ENCODE peak calls at places on chromosomes 12 and 14, in four cellular contexts. G is WERI-Rb-1; Q is CD8-positive, alpha-beta T cell; N is left ventricle myocardium inferior. W is an unnamed sample. For H3K36me3, the result is how much of the 10 kb centered on the place peaks cover.

GRCh38 chr12:76311796-76312195 is 36.4 kb downstream of the BBS10 start:
- DNase-seq in Q (no peak), N (no peak), G (no peak), W (no peak)

GRCh38 chr12:53299101-53299453 is 418 bp upstream of the MYG1 start:
- DNase-seq in N (no peak), G (no peak), Q (no peak), W (no peak)

GRCh38 chr14:101480022-101480746 is 81.1 kb upstream of the DIO3 start:
- DNase-seq in G (peak), Q (no peak), N (no peak), W (no peak)

GRCh38 chr12:21073129-21073528 is 57.9 kb upstream of the SLCO1B1 start:
- DNase-seq in N (no peak), G (no peak), Q (no peak), W (no peak)

GRCh38 chr14:86652512-86652911 is 1122.6 kb downstream of the FLRT2 start:
- DNase-seq in G (no peak), Q (no peak), N (no peak), W (no peak)

GRCh38 chr14:76862546-76863282 is 36.5 kb downstream of the LRRC74A start:
- DNase-seq in G (no peak), N (no peak), Q (no peak), W (no peak)

GRCh38 chr14:71193663-71194062 is 286.4 kb downstream of the PCNX1 start:
- DNase-seq in Q (no peak), N (no peak), G (no peak), W (no peak)

GRCh38 chr14:32438511-32438910 is 109.4 kb downstream of the AKAP6 start:
- DNase-seq in Q (no peak), G (no peak), N (no peak), W (no peak)

GRCh38 chr14:75566321-75566720 is 12.1 kb upstream of the FLVCR2 start:
- DNase-seq in G (no peak), N (no peak), Q (peak), W (no peak)

GRCh38 chr12:1391722-1392121 is 202.7 kb downstream of the FBXL14 start:
- DNase-seq in Q (no peak), N (no peak), G (no peak), W (peak)

GRCh38 chr12:31220633-31221565 is 105.1 kb downstream of the SINHCAF start:
- DNase-seq in Q (no peak), G (peak), N (no peak), W (no peak)

GRCh38 chr12:3752096-3752709 is 706 bp downstream of the CRACR2A start:
- DNase-seq in Q (peak), G (no peak), N (peak), W (peak)

GRCh38 chr14:39431416-39432178 is 636 bp downstream of the FBXO33 start:
- DNase-seq in Q (peak), N (peak), G (peak), W (peak)

GRCh38 chr14:61364243-61364642 is 42.9 kb downstream of the PRKCH start:
- DNase-seq in Q (no peak), G (no peak), N (no peak), W (no peak)

GRCh38 chr12:94203181-94203546 is 54.8 kb downstream of the PLXNC1 start:
- DNase-seq in Q (no peak), G (no peak), N (no peak), W (no peak)

GRCh38 chr14:68645371-68645770 is 147.5 kb downstream of the ZFP36L1 start:
- DNase-seq in N (no peak), Q (no peak), G (no peak), W (no peak)
- H3K36me3 ChIP-seq in N (under half), Q (under half), G (under half), W (under half)

DNA sequence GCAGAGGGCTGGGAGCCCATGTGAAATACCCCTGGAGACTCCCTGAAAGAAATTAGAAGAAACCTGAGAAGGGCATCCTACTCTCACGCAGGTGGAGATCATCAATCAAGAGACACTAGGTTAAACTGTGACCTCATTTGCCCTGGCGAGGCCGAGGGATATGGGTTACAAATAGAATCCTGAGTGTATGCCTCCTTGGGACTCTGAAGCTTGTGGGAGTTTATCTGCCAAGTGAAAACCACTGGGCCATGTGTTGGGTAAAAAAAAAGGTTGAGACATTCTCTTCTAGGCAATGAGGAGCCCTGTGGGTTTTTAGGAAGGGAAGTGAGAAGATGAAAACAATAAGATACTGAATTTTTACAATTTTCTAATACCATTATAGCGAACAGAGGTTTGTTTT is 160.7 kb upstream of the ARID2 start:
- DNase-seq in G (peak), N (no peak), Q (no peak), W (peak)
- H3K27ac ChIP-seq in G (no peak), N (no peak), Q (no peak), W (no peak)

GRCh38 chr12:130649646-130650045 is 66.5 kb downstream of the RIMBP2 start:
- DNase-seq in G (no peak), Q (no peak), N (no peak), W (no peak)
- H3K4me3 ChIP-seq in G (no peak), Q (no peak), N (no peak), W (no peak)

GRCh38 chr12:65839027-65839426 is 14.7 kb downstream of the HMGA2 start:
- DNase-seq in Q (no peak), N (no peak), G (no peak), W (no peak)

GRCh38 chr12:65834146-65834935 is 10.1 kb downstream of the HMGA2 start:
- DNase-seq in G (no peak), Q (no peak), N (no peak), W (no peak)

GRCh38 chr12:65838330-65838976 is 14.2 kb downstream of the HMGA2 start:
- DNase-seq in Q (no peak), G (no peak), N (no peak), W (no peak)

GRCh38 chr12:65835256-65835655 is 11.0 kb downstream of the HMGA2 start:
- DNase-seq in G (no peak), N (no peak), Q (no peak), W (no peak)

DNA sequence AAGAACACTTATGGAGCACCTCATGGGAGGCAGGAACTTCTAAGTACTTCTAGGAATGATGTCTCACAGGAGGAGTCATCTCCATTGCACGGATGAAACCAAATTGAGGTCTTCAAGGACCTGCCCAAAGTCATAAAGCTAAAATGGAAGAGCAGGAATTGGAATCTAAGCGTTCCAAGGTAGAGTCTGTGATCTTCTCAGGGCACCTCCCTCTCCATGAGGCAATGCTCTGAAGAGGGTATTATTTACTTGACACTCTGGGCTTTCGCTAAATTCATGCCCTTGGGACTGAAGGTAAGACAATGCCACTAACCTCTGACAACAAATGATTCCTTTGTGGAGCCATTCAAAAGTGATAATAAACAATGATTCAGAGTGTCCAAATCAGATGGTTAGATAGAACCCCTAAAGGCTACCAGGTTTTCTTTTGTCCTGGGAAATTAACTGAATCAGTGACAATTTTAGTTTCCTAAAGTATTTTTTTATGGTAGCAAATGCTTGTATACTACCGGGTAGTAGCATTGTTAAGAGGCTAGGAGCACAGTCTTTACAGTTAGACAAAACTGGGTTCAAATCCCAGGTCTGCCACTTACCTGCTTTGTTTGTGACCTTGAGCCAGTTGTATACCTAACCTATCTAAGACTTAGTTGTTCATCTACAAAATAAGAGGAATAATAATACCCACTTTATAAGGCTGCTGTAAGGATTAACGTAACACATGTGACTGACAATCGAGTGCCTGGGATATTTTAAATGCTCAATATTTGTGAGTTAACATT is 12.3 kb downstream of the HMGA2 start:
- DNase-seq in N (no peak), G (no peak), Q (no peak), W (no peak)
- H3K36me3 ChIP-seq in N (under half), G (under half), Q (under half), W (under half)

GRCh38 chr14:102779574-102780315 is 2.5 kb downstream of the TRAF3 start:
- DNase-seq in Q (no peak), G (no peak), N (no peak), W (no peak)

GRCh38 chr14:102775855-102776760 is 1.1 kb upstream of the TRAF3 start:
- DNase-seq in G (no peak), N (no peak), Q (peak), W (no peak)

GRCh38 chr14:102778616-102779351 is 1.5 kb downstream of the TRAF3 start:
- DNase-seq in N (no peak), G (peak), Q (no peak), W (no peak)

GRCh38 chr14:102776761-102777710 is at the start of gene TRAF3:
- DNase-seq in G (peak), N (peak), Q (peak), W (peak)

DNA sequence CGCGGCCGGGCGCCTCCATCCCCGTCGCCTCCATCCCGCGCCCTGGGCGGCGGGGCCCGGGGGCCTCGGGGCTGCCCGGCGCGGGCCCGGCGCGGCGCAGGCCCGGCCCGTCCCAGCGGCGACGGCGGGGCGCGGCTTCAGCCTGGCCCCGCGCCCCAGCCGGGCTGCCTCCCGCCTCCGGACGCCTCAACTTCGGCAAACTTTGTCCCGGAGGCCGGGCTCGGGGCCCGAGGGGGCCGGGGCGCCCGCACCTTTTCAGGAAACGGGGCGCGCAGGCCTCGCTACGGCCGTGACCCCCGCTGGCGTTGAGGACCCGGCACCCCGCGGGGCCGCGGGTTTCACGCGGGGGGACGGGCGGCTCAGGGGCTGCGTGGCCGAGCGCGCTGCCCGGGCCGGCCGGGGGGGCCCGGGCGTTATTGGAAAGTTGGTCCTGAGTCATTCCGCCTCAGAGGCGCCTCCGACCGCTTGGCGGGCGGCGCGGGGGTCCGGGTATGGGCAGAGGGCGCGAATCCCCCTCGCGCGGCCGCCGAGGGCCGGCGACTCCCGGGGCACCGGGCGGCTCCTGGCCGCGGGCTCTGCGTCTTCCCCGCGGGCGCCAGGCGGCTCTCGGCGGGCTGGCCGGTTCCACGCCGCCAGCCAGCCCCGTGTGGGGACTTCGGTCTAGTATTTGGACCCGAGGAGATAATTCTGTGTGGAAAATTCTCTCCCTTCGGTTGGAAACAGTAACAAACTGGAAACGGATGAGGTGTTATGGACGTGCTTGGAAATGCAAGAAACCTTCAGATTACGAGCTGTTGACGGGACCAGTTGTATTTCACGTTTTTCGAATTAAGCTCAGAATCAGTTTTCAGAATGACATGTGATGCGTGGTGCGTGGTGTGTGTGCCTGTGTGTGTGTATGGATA is 714 bp downstream of the TRAF3 start:
- DNase-seq in N (peak), G (no peak), Q (no peak), W (peak)
- H3K27ac ChIP-seq in N (peak), G (peak), Q (peak), W (no peak)

GRCh38 chr14:88325883-88326282 is 2.8 kb upstream of the KCNK10 start:
- DNase-seq in Q (no peak), N (no peak), G (no peak), W (no peak)

GRCh38 chr14:88321692-88322504 is 1.2 kb downstream of the KCNK10 start:
- DNase-seq in Q (no peak), N (no peak), G (peak), W (peak)

GRCh38 chr14:88322505-88323085 is 474 bp downstream of the KCNK10 start:
- DNase-seq in N (no peak), G (no peak), Q (no peak), W (peak)

GRCh38 chr14:88323086-88323519 is at the start of gene KCNK10:
- DNase-seq in Q (no peak), N (no peak), G (no peak), W (peak)

DNA sequence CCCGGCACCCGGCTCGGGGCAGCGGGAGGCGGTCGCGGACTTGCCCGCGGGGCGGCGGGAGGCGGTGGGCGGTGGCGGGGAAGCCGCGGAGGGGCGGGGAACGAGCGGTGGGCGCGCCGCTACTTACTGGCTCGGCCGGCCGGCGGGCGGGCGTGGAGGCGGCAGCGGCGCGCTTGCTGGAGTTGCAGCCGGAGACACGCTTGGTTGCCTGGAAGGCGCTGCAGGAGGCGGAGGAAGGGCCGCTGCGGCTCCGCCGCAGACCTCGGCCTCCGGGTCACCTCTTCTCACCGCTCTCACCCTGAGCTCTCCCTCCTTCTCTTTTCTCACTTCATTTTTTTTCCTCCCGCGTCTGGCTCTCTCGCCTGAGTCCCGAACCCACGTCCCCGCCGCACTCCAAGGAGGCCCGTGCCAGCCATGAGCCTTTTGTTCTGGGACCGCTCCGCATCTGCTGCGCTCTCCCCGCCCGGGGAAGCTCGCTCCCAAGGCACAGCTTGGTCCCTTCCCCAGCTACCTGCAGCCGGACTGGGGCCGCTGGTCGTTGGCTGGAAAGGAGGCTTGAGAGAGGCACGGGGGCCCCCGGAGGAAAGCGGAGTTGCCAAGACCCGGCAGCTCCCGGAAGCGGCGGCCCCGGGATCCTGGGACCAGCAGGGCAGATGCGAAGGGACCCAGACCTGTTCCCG is 591 bp upstream of the KCNK10 start:
- DNase-seq in N (no peak), Q (no peak), G (peak), W (peak)
- H3K4me3 ChIP-seq in N (peak), Q (no peak), G (peak), W (peak)

DNA sequence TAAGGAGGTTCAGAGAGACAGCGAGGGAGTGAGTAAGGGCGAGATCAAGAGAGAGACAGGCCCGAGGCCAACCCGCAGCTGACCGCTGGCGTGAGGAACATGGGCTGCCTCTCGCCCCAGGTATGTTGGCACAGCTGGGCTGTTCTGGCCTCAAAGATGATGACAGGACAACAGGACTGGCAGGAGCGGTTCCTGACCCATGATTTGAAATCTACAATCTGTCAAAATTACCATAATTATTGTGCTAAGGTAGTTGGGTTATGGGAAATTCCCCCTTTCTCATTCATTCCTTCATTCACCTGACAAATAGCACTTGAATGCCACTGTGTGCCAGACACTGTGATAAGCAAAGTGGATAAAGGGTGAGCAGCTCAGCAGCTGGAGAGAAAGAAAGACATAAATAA is 5.1 kb upstream of the ENDOU start:
- DNase-seq in N (no peak), Q (no peak), G (no peak), W (no peak)
- H3K36me3 ChIP-seq in N (under half), Q (under half), G (under half), W (under half)

GRCh38 chr14:20857207-20857606 is 34.0 kb upstream of the RNASE3 start:
- DNase-seq in N (no peak), Q (no peak), G (no peak), W (no peak)

GRCh38 chr14:20857630-20858261 is 33.4 kb upstream of the RNASE3 start:
- DNase-seq in G (peak), N (peak), Q (peak), W (peak)

DNA sequence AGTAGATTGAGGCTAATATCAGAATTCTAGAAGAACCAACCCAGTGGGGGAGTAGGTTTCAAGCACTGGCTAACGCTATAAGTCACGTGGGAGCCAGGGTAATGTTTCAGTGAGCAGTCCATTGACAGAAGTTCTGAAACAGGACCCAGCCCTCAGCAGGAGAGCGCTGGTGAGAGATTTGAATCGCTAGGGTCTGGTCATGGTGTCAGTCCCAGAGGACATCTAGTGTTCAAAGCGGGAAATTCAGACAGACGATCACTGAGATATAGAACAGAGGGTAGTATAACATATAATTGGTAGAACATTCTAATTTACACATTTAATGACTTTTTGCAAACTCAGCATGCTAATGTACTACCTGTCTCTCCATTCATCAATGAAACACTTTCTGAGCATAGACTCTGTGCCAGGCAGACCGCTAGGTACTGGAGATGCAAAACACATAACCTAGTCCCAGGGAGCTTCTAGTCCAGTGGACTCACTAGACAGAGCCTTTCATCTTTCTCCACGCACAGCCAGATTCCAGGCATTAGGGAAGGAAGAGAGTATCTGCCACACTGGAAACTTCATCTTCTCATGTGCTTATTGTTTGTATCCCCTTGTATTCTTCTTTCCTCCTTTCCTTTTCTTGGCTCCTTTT is 35.4 kb upstream of the RNASE3 start:
- DNase-seq in G (peak), N (peak), Q (no peak), W (peak)
- H3K27ac ChIP-seq in G (no peak), N (no peak), Q (no peak), W (no peak)

DNA sequence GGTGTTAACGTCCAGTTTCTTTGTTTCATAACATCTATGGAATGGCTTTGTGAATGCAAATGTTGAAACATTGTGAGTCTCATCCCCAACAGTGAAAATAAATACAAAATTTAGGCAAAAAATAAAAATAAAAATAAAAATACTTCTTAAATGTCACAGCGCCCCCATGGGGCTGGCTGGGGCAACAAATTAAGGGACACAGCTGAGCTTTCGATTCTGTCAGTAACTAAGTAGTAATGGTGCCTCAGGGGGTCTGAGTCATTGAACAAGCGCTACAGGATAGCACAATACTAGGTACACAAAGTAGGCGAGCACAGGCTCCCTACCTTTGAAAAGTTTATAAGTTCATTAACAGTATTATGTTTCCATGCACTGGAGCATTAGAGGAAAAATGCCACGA is 667.3 kb downstream of the DIO2 start:
- DNase-seq in N (no peak), G (peak), Q (no peak), W (peak)
- H3K4me3 ChIP-seq in N (no peak), G (no peak), Q (no peak), W (no peak)

GRCh38 chr12:49832836-49833421 is 4.7 kb upstream of the NCKAP5L start:
- DNase-seq in G (no peak), N (no peak), Q (no peak), W (no peak)
- H3K36me3 ChIP-seq in G (under half), N (under half), Q (under half), W (under half)

W was measured in SJCRH30.